ENCODE peak calls at places on chromosomes 6 and 20, in ten cellular contexts. X is activated gamma-delta T cell treated with Interleukin-2 at 50 U/mL for 16 hours; O is GM12891; F is AML-193; L is activated CD4-positive, alpha-beta T cell treated with anti-CD3 and anti-CD28 coated beads, Interleukin-2, amount 50 U/mL, for 1 hour; Y is ACHN; H is stimulated activated CD4-positive, alpha-beta T cell treated with anti-CD3 and anti-CD28 coated beads, Interleukin-2, amount 100 ng/mL, for 48 hours; U is lower lobe of right lung; N is astrocyte of the spinal cord; G is stromal cell of bone marrow. E is an unnamed sample.
A peak's percentile ranks its signal among the peaks of the same experiment; 100 is the strongest.

GRCh38 chr6:163960128-163960527 is 545.6 kb downstream of the QKI start:
- DNase-seq in H (no peak), Y (no peak), L (no peak), X (no peak), N (no peak), F (no peak), O (no peak), G (no peak), U (no peak), E (no peak)

GRCh38 chr6:157667211-157668033 is 155.6 kb upstream of the SNX9 start:
- DNase-seq in G (peak; percentile 57), U (no peak), Y (peak; percentile 59), N (peak; percentile 69), H (peak; percentile 47), L (peak; percentile 50), F (peak; percentile 97), X (peak; percentile 55), O (peak; percentile 59), E (peak; percentile 46)

GRCh38 chr20:9923648-9924047 is 84.8 kb upstream of the PAK5 start:
- DNase-seq in X (no peak), H (no peak), N (no peak), U (no peak), L (no peak), G (no peak), Y (no peak), O (no peak), F (no peak), E (no peak)

GRCh38 chr6:162726997-162727346 is 594 bp downstream of the PRKN start:
- DNase-seq in L (no peak), N (peak; percentile 6), O (no peak), G (no peak), U (no peak), X (no peak), Y (peak; percentile 3), H (no peak), F (no peak), E (no peak)

GRCh38 chr6:144284753-144285547 is at the start of gene UTRN:
- DNase-seq in N (peak; percentile 87), U (peak; percentile 87), O (peak; percentile 55), F (peak; percentile 93), G (peak; percentile 75), Y (peak; percentile 84), X (peak; percentile 11), H (peak; percentile 47), L (peak; percentile 20), E (peak; percentile 77)

GRCh38 chr6:134034951-134035822 is 17.2 kb downstream of the SLC2A12 start:
- DNase-seq in X (no peak), H (no peak), U (no peak), G (no peak), F (no peak), L (no peak), O (no peak), N (peak; percentile 42), Y (no peak), E (no peak)

GRCh38 chr6:170095273-170095976 is 195.5 kb downstream of the DLL1 start:
- DNase-seq in O (no peak), X (no peak), G (no peak), F (no peak), H (no peak), L (no peak), Y (no peak), U (no peak), N (no peak), E (no peak)

GRCh38 chr20:62338294-62338620 is 28.9 kb downstream of the LAMA5 start:
- DNase-seq in N (no peak), H (no peak), L (no peak), F (no peak), O (no peak), U (no peak), G (no peak), X (no peak), Y (no peak), E (no peak)

GRCh38 chr6:119289651-119290050 is 59.9 kb downstream of the MAN1A1 start:
- DNase-seq in O (no peak), H (no peak), Y (no peak), N (no peak), L (no peak), U (no peak), F (no peak), X (no peak), G (no peak), E (no peak)

GRCh38 chr6:137363805-137364138 is 130.4 kb downstream of the OLIG3 start:
- DNase-seq in U (no peak), N (peak; percentile 32), L (no peak), O (no peak), F (peak; percentile 4), H (no peak), X (no peak), Y (no peak), G (no peak), E (no peak)

GRCh38 chr6:2970753-2971419 is 481 bp downstream of the SERPINB6 start:
- DNase-seq in Y (peak; percentile 61), U (peak; percentile 91), X (peak; percentile 55), N (peak; percentile 39), H (peak; percentile 50), O (no peak), G (no peak), L (peak; percentile 30), F (peak; percentile 47), E (peak; percentile 43)

GRCh38 chr6:53593001-53593488 is 48.1 kb upstream of the GCLC start:
- DNase-seq in N (peak; percentile 84), L (no peak), X (no peak), Y (no peak), H (no peak), F (peak; percentile 44), O (no peak), U (no peak), G (peak; percentile 79), E (no peak)

GRCh38 chr6:34817337-34817910 is 25.5 kb downstream of the BLTP3A start:
- DNase-seq in H (no peak), O (no peak), G (no peak), L (no peak), X (no peak), N (no peak), F (no peak), U (no peak), Y (peak; percentile 53), E (no peak)

GRCh38 chr6:12383448-12383847 is 93.3 kb downstream of the EDN1 start:
- DNase-seq in X (no peak), F (no peak), Y (no peak), U (no peak), G (no peak), H (no peak), L (no peak), N (no peak), O (no peak), E (no peak)

GRCh38 chr20:36645998-36646397 is at the start of gene SLA2:
- DNase-seq in U (peak; percentile 52), O (peak; percentile 46), G (no peak), F (peak; percentile 77), H (peak; percentile 49), X (peak; percentile 70), Y (no peak), N (no peak), L (peak; percentile 64), E (peak; percentile 77)

GRCh38 chr6:141783595-141783994 is 349.1 kb upstream of the GJE1 start:
- DNase-seq in N (no peak), O (no peak), H (no peak), F (no peak), U (no peak), X (no peak), G (no peak), L (no peak), Y (no peak), E (no peak)

GRCh38 chr20:44207066-44207723 is 3.4 kb downstream of the OSER1 start:
- DNase-seq in N (no peak), L (no peak), G (no peak), H (no peak), Y (no peak), O (no peak), X (no peak), F (no peak), U (no peak), E (no peak)

GRCh38 chr6:52724406-52725121 is 38.7 kb downstream of the GSTA2 start:
- DNase-seq in U (peak; percentile 82), Y (peak; percentile 66), H (peak; percentile 52), L (peak; percentile 46), O (peak; percentile 57), F (peak; percentile 73), N (peak; percentile 49), G (peak; percentile 76), X (peak; percentile 36), E (peak; percentile 27)

GRCh38 chr20:63594043-63594561 is 20.1 kb upstream of the HELZ2 start:
- DNase-seq in X (no peak), U (no peak), N (peak; percentile 61), O (no peak), H (no peak), F (no peak), G (peak; percentile 91), Y (no peak), L (no peak), E (no peak)

GRCh38 chr6:132763269-132763668 is 5.6 kb upstream of the VNN2 start:
- DNase-seq in U (no peak), G (no peak), Y (peak; percentile 70), H (peak; percentile 19), O (peak; percentile 36), X (peak; percentile 45), N (no peak), F (no peak), L (peak; percentile 10), E (peak; percentile 63)

GRCh38 chr6:26613717-26614683 is 17.2 kb downstream of the ABT1 start:
- DNase-seq in U (peak; percentile 49), X (peak; percentile 15), N (no peak), H (no peak), L (no peak), F (no peak), G (no peak), Y (no peak), O (no peak), E (no peak)

GRCh38 chr20:61757678-61758555 is 307.8 kb downstream of the TAF4 start:
- DNase-seq in Y (no peak), O (no peak), H (no peak), F (no peak), L (no peak), G (no peak), X (no peak), N (peak; percentile 14), U (peak; percentile 38), E (no peak)

GRCh38 chr6:37566209-37566859 is 66.6 kb upstream of the CCDC167 start:
- DNase-seq in G (no peak), X (peak; percentile 72), L (peak; percentile 71), O (peak; percentile 85), U (peak; percentile 58), F (no peak), H (peak; percentile 84), Y (peak; percentile 27), N (peak; percentile 43), E (peak; percentile 88)

GRCh38 chr6:87078983-87079616 is 15.8 kb downstream of the CGA start:
- DNase-seq in L (peak; percentile 43), Y (peak; percentile 69), O (peak; percentile 20), G (peak; percentile 26), N (peak; percentile 61), H (peak; percentile 62), X (peak; percentile 42), U (peak; percentile 63), F (peak; percentile 68), E (peak; percentile 53)

GRCh38 chr6:111942561-111942960 is 69.3 kb upstream of the FYN start:
- DNase-seq in O (no peak), U (no peak), L (no peak), N (no peak), Y (no peak), X (no peak), G (no peak), F (no peak), H (no peak), E (no peak)

GRCh38 chr20:63116412-63117106 is 99.4 kb downstream of the YTHDF1 start:
- DNase-seq in Y (peak; percentile 37), F (no peak), U (peak; percentile 46), O (no peak), G (no peak), H (no peak), N (peak; percentile 7), L (no peak), X (no peak), E (no peak)

GRCh38 chr20:48380661-48381060 is 447.1 kb downstream of the PREX1 start:
- DNase-seq in G (no peak), X (no peak), O (no peak), U (no peak), L (no peak), N (no peak), Y (no peak), H (no peak), F (no peak), E (no peak)

GRCh38 chr6:83125425-83125824 is 58.0 kb downstream of the DOP1A start:
- DNase-seq in N (no peak), G (no peak), X (no peak), O (no peak), F (no peak), L (no peak), U (no peak), H (no peak), Y (no peak), E (no peak)

E was measured in stimulated activated effector memory CD8-positive, alpha-beta T cell treated with anti-CD3 and anti-CD28 coated beads, Interleukin-12 subunit alpha, Interleukin-12 subunit beta, amount 100 ng/mL, for 72 hours.